ENCODE peak calls at places on chromosomes 13 and 19, in seven cellular contexts. Y is epithelial cell of esophagus, J is AG10803, V is WERI-Rb-1, B is thoracic aorta, K is heart left ventricle, Q is GM20000. Z is an unnamed sample.

GRCh38 chr13:31675521-31675953 is 63.8 kb upstream of the RXFP2 start:
- DNase-seq in Y (no peak), J (peak), V (no peak), B (no peak), K (no peak), Q (no peak), Z (no peak)

GRCh38 chr19:49210108-49210900 is 52.7 kb downstream of the TRPM4 start:
- DNase-seq in Y (peak), J (no peak), V (peak), B (no peak), K (no peak), Q (no peak), Z (no peak)

GRCh38 chr13:96052655-96053002 is 572 bp downstream of the UGGT2 start:
- DNase-seq in Y (peak), J (peak), V (no peak), B (no peak), K (no peak), Q (peak), Z (no peak)

GRCh38 chr13:72808917-72809500 is 27.1 kb downstream of the PIBF1 start:
- DNase-seq in Y (peak), J (peak), V (no peak), B (no peak), K (no peak), Q (peak), Z (peak)

GRCh38 chr13:109835321-109835720 is 48.9 kb upstream of the IRS2 start:
- DNase-seq in Y (no peak), J (peak), V (no peak), B (no peak), K (no peak), Q (no peak), Z (no peak)

GRCh38 chr13:44146162-44146561 is 227.5 kb upstream of the SERP2 start:
- DNase-seq in Y (no peak), J (no peak), V (no peak), B (no peak), K (no peak), Q (no peak), Z (no peak)

GRCh38 chr19:14107581-14108461 is 9.7 kb downstream of the PRKACA start:
- DNase-seq in Y (no peak), J (no peak), V (no peak), B (no peak), K (peak), Q (no peak), Z (no peak)

GRCh38 chr13:110593430-110594130 is 21.8 kb upstream of the NAXD start:
- DNase-seq in Y (peak), J (peak), V (peak), B (no peak), K (no peak), Q (peak), Z (peak)

GRCh38 chr13:101451641-101452040 is 834 bp upstream of the ITGBL1 start:
- DNase-seq in Y (no peak), J (no peak), V (no peak), B (no peak), K (no peak), Q (no peak), Z (no peak)

GRCh38 chr13:99496322-99497142 is 4.7 kb upstream of the TM9SF2 start:
- DNase-seq in Y (no peak), J (peak), V (no peak), B (peak), K (no peak), Q (no peak), Z (no peak)

GRCh38 chr13:93535256-93535655 is 308.6 kb downstream of the GPC6 start:
- DNase-seq in Y (peak), J (peak), V (no peak), B (no peak), K (no peak), Q (no peak), Z (no peak)

GRCh38 chr13:79647518-79647917 is 166.6 kb downstream of the NDFIP2 start:
- DNase-seq in Y (peak), J (no peak), V (no peak), B (no peak), K (no peak), Q (no peak), Z (no peak)

GRCh38 chr13:41835871-41836270 is 125.0 kb downstream of the VWA8 start:
- DNase-seq in Y (no peak), J (peak), V (no peak), B (no peak), K (no peak), Q (no peak), Z (no peak)

GRCh38 chr13:20401586-20401957 is 124.1 kb downstream of the CRYL1 start:
- DNase-seq in Y (no peak), J (no peak), V (no peak), B (no peak), K (no peak), Q (no peak), Z (no peak)

GRCh38 chr19:8257052-8257443 is 47.9 kb downstream of the CERS4 start:
- DNase-seq in Y (no peak), J (no peak), V (peak), B (no peak), K (no peak), Q (no peak), Z (no peak)

GRCh38 chr19:39643591-39643990 is 12.1 kb upstream of the LGALS16 start:
- DNase-seq in Y (no peak), J (no peak), V (no peak), B (no peak), K (no peak), Q (no peak), Z (no peak)

GRCh38 chr19:48023518-48023917 is 20.4 kb downstream of the CABP5 start:
- DNase-seq in Y (no peak), J (no peak), V (no peak), B (no peak), K (no peak), Q (no peak), Z (no peak)

GRCh38 chr13:45615501-45616101 is at the start of gene ERICH6B:
- DNase-seq in Y (peak), J (no peak), V (peak), B (no peak), K (no peak), Q (no peak), Z (no peak)

GRCh38 chr19:1076951-1077350 is 10.0 kb downstream of the ARHGAP45 start:
- DNase-seq in Y (peak), J (no peak), V (no peak), B (no peak), K (peak), Q (peak), Z (peak)

GRCh38 chr19:14505488-14506239 is 9.7 kb upstream of the GIPC1 start:
- DNase-seq in Y (peak), J (peak), V (peak), B (no peak), K (peak), Q (peak), Z (peak)

GRCh38 chr13:112776971-112777370 is 87.1 kb downstream of the ATP11A start:
- DNase-seq in Y (no peak), J (no peak), V (no peak), B (no peak), K (no peak), Q (no peak), Z (no peak)

GRCh38 chr13:27110056-27110746 is 61.4 kb downstream of the USP12 start:
- DNase-seq in Y (no peak), J (no peak), V (no peak), B (no peak), K (no peak), Q (no peak), Z (no peak)

GRCh38 chr19:29271911-29272310 is 59.0 kb upstream of the UQCRFS1 start:
- DNase-seq in Y (no peak), J (no peak), V (no peak), B (no peak), K (no peak), Q (no peak), Z (no peak)

GRCh38 chr19:52028780-52029123 is 573 bp upstream of the ZNF614 start:
- DNase-seq in Y (no peak), J (no peak), V (no peak), B (no peak), K (no peak), Q (no peak), Z (no peak)

GRCh38 chr13:96762876-96763275 is 231.4 kb downstream of the OXGR1 start:
- DNase-seq in Y (peak), J (no peak), V (no peak), B (no peak), K (no peak), Q (no peak), Z (no peak)

GRCh38 chr13:79401259-79402071 is 4.6 kb downstream of the RBM26 start:
- DNase-seq in Y (no peak), J (no peak), V (no peak), B (no peak), K (no peak), Q (peak), Z (no peak)

GRCh38 chr13:78265098-78265497 is 338.3 kb downstream of the POU4F1 start:
- DNase-seq in Y (no peak), J (peak), V (no peak), B (no peak), K (no peak), Q (no peak), Z (no peak)

GRCh38 chr19:49150106-49150943 is 4.9 kb downstream of the HRC start:
- DNase-seq in Y (peak), J (peak), V (peak), B (no peak), K (peak), Q (peak), Z (peak)

GRCh38 chr13:113413898-113414282 is 39.4 kb downstream of the ADPRHL1 start:
- DNase-seq in Y (no peak), J (peak), V (no peak), B (peak), K (peak), Q (no peak), Z (no peak)

GRCh38 chr19:38433268-38433733 is at the start of gene RYR1:
- DNase-seq in Y (peak), J (no peak), V (no peak), B (no peak), K (peak), Q (peak), Z (peak)

DNA sequence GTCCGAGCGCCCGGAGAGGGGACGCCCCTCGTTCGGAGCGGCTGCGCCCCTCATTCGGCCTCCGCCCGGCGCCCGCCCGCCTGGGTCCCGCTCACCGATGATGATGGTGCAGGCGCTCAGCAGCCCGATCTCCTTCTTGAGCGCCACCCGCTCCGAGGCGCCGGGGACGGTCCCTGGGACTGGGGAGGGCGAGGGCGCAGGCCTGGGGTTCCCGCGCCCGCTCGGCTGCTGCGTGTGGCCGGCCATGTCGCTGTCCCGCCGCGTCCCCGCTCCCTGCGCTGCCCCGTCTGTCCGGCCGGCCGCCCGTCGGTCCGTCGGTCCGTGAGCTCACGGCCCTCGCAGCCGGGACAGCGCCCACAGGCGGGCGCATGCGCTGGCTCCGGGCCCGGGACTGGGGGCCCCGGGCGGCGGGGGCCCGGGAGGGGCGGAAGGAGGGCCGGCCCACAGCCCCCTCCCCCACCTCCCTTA is at the start of gene SLC7A10:
- DNase-seq in Y (no peak), J (no peak), V (no peak), B (no peak), K (no peak), Q (no peak), Z (no peak)
- TF ChIP-seq CTCF in Y (no peak), J (no peak), V (no peak), B (no peak), K (no peak), Q (no peak), Z (no peak)

GRCh38 chr13:22915442-22916082 is 265.2 kb upstream of the SGCG start:
- DNase-seq in Y (peak), J (peak), V (no peak), B (no peak), K (peak), Q (peak), Z (peak)
- TF ChIP-seq CTCF in Y (no peak), J (no peak), V (no peak), B (no peak), K (no peak), Q (no peak), Z (no peak)

DNA sequence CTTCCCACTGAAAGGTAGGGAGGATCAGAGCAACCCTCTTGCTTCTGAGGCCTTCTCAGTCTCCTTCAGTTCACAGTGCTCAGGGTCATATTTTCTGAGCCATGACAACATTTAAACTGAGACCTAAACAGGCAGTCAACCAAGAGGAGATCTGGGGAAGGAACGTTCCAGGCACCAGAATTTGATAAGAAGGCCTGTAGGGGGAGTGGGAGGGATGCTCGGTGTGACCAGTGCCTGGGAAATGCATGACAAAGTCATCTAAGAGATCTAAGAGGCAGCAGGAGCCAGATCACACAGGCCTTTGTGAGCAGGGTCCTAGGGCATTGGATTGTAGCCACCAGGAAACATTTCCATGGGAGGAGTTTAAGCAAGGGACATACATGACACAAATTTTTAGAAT is 71.6 kb downstream of the SHISA2 start:
- DNase-seq in Y (peak), J (peak), V (peak), B (no peak), K (no peak), Q (no peak), Z (no peak)
- TF ChIP-seq CTCF in Y (peak), J (peak), V (peak), B (peak), K (peak), Q (no peak), Z (no peak)

DNA sequence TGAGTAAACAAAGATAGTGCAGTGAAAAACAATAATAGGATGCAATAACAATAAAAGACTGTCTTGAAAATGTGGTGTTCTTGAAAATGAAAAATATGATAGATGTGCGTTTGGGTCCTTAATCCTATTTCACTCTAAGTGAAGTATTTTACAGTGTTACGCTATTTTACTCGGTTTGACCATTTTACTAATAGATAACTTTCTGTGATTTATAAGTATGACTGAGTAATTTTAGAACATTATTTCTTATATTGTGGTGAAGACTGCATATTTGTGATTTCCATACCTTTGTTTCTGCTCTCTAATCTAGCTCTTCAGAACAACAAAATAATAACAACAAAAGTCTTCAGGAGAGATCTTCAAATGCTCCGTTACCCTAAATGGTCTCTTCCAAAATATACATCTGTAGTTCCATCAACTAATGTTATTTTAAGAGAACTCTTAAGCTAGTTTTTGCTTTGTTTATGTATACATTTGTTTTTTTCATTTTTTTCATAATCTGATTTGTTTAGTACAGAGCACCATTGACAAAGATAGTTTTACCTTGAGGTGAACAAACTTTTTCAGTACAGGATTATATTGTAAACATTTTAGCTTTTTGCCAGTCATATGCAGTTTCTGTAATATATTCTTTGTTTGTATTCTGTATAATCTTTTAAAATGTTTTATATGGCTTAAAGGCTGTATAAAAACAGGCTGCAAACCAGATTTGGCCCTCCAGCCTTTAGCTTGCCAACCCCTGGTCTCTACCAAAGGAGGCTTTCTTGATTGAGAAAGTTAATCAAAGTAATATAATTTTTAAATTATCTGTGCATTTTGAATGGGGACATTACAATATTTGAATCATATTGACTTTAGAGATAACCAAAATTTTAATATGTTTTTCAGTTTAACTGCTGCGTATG is 1572.7 kb upstream of the PRR20A start:
- DNase-seq in Y (no peak), J (no peak), V (no peak), B (no peak), K (no peak), Q (no peak), Z (no peak)
- TF ChIP-seq CTCF in Y (no peak), J (no peak), V (no peak), B (no peak), K (no peak), Q (no peak), Z (no peak)

DNA sequence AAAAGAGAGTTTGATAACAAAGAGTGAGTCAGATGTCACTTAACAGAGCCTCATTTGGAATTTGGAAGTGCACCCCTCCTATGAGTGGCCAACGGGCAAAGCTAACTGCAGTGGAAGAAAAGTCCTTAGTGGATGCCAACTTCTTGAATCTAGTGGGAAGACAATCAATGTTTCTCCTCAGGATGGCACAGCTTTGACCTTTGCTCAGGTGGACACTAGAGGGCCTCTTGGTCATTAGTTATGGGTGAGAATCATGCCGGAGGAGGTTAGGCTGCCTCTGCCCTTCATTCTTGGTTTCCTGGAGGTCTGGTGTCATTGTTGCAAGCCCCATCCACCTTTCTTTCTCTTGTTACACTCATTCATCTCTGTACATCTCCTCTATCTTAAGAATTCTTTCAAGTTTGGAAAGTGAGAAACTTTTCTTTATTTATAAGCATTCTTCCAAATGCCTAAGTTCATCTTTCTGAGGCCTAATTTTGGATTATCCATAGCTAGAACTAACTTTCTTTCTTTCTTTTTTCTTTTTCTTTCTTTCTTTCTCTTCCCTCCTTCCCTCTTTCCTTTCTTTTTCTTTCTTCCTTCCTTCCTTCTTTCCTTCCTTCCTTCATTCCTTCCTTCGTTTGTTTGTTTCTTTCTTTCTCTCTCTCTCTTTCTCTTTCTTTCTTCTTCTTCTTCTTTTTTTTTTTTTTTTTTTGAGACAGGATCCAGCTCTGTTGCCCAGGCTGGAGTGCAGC is 327.2 kb upstream of the TSHZ3 start:
- DNase-seq in Y (no peak), J (no peak), V (peak), B (no peak), K (no peak), Q (no peak), Z (no peak)
- TF ChIP-seq CTCF in Y (no peak), J (peak), V (peak), B (no peak), K (peak), Q (no peak), Z (no peak)

GRCh38 chr13:30353601-30354000 is 46.2 kb upstream of the KATNAL1 start:
- DNase-seq in Y (no peak), J (no peak), V (no peak), B (no peak), K (no peak), Q (no peak), Z (no peak)
- TF ChIP-seq CTCF in Y (no peak), J (no peak), V (no peak), B (no peak), K (no peak), Q (no peak), Z (no peak)

GRCh38 chr19:6270076-6270745 is 9.6 kb downstream of the MLLT1 start:
- DNase-seq in Y (no peak), J (no peak), V (peak), B (no peak), K (no peak), Q (no peak), Z (no peak)

GRCh38 chr19:6264803-6265202 is 15.0 kb downstream of the MLLT1 start:
- DNase-seq in Y (no peak), J (no peak), V (no peak), B (no peak), K (no peak), Q (no peak), Z (no peak)

GRCh38 chr19:6268382-6268771 is 11.4 kb downstream of the MLLT1 start:
- DNase-seq in Y (no peak), J (no peak), V (no peak), B (no peak), K (no peak), Q (no peak), Z (no peak)

GRCh38 chr19:6269101-6269886 is 10.5 kb downstream of the MLLT1 start:
- DNase-seq in Y (no peak), J (no peak), V (peak), B (no peak), K (no peak), Q (no peak), Z (no peak)

DNA sequence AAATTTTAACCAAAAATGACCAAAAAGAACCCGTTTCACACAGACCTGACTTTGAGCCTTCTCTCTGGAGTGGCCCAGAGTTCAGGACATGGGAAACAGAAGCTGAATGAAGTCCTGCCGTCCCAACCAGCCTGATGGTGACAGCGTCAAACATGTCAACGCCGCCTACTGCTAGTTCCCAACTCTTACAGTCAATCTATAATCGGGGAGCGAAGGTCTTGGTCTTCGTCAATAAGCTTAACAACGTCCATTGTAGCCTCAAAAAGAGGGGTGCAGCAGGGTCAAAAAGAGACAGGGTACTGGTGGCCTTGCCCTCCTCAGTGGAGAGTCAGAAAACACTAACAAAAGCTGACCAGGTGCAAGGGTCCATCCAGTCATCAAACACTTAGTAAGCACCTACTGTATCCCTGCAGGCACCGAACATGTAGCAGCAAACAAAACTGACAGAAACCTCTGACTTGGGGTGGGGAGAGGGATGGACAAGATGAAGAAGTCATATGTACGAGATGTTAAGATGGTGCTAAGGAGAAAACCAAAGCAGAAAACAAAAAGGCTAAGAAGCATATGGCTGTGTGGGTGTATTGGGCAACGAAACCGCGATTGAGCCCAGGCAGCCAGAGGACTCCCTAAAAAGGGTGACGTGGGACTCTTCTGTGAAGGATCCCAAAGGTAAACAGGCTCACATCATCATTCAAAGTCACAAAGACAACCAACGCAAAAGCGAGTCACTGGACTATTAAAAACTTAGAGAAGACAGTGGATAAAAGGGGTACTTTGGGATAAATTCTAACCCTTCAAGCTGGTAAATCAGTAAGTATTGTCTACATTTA is 12.0 kb downstream of the MLLT1 start:
- DNase-seq in Y (no peak), J (peak), V (no peak), B (no peak), K (no peak), Q (no peak), Z (no peak)
- TF ChIP-seq CTCF in Y (no peak), J (no peak), V (no peak), B (no peak), K (no peak), Q (no peak), Z (no peak)

Z was measured in GM10248.